ENCODE peak calls at places on chromosomes 3 and 15, in four cellular contexts. L is activated CD4-positive, alpha-beta T cell treated with anti-CD3 and anti-CD28 coated beads, Interleukin-2, amount 10 ng/mL, durations not matched to agents 7 days and 5 days; M is MCF 10A; F is NCI-H2227 treated with DMSO at 0.1 percent for 48 hours. P is an unnamed sample.

GRCh38 chr3:14435175-14436011 is 33.0 kb downstream of the SLC6A6 start:
- DNase-seq in L (no peak), M (no peak), F (no peak), P (no peak)

GRCh38 chr15:68372291-68372811 is 59.6 kb downstream of the ITGA11 start:
- DNase-seq in L (no peak), M (peak), F (no peak), P (peak)

GRCh38 chr3:72340476-72341379 is 507.5 kb downstream of the SHQ1 start:
- DNase-seq in L (no peak), M (no peak), F (no peak), P (no peak)

GRCh38 chr15:40282870-40283614 is at the start of gene ANKRD63:
- DNase-seq in L (no peak), M (no peak), F (no peak), P (no peak)

GRCh38 chr3:172607305-172608121 is 84.3 kb upstream of the TNFSF10 start:
- DNase-seq in L (no peak), M (peak), F (no peak), P (no peak)

GRCh38 chr3:55313701-55314100 is 173.4 kb downstream of the WNT5A start:
- DNase-seq in L (no peak), M (peak), F (no peak), P (no peak)

GRCh38 chr15:44102675-44103254 is 92.3 kb downstream of the FRMD5 start:
- DNase-seq in L (no peak), M (peak), F (no peak), P (no peak)

GRCh38 chr3:73547427-73548036 is 77.2 kb downstream of the PDZRN3 start:
- DNase-seq in L (no peak), M (peak), F (no peak), P (no peak)

GRCh38 chr3:66593978-66594377 is 93.2 kb upstream of the LRIG1 start:
- DNase-seq in L (no peak), M (peak), F (no peak), P (no peak)

GRCh38 chr3:119346076-119346496 is 51.9 kb downstream of the ARHGAP31 start:
- DNase-seq in L (no peak), M (no peak), F (no peak), P (no peak)

GRCh38 chr15:31467361-31467760 is 140.7 kb downstream of the KLF13 start:
- DNase-seq in L (no peak), M (no peak), F (no peak), P (no peak)

GRCh38 chr3:88005066-88005465 is 53.7 kb downstream of the CGGBP1 start:
- DNase-seq in L (no peak), M (peak), F (peak), P (no peak)

GRCh38 chr3:69567026-69567767 is 172.1 kb upstream of the MITF start:
- DNase-seq in L (no peak), M (peak), F (no peak), P (no peak)

GRCh38 chr3:46719044-46719565 is 1.4 kb upstream of the PRSS50 start:
- DNase-seq in L (no peak), M (no peak), F (no peak), P (peak)

GRCh38 chr3:20353286-20353685 is 167.3 kb upstream of the SGO1 start:
- DNase-seq in L (no peak), M (no peak), F (no peak), P (no peak)

GRCh38 chr15:39868396-39868795 is 51.7 kb downstream of the GPR176 start:
- DNase-seq in L (no peak), M (no peak), F (no peak), P (no peak)

GRCh38 chr3:40073310-40074007 is 236.0 kb upstream of the EIF1B start:
- DNase-seq in L (no peak), M (no peak), F (no peak), P (no peak)

GRCh38 chr3:14428087-14429067 is 26.0 kb downstream of the SLC6A6 start:
- DNase-seq in L (no peak), M (no peak), F (no peak), P (no peak)

GRCh38 chr15:76625267-76625666 is 279.9 kb downstream of the SCAPER start:
- DNase-seq in L (no peak), M (no peak), F (no peak), P (no peak)

GRCh38 chr3:67647390-67647878 is 7.0 kb downstream of the SUCLG2 start:
- DNase-seq in L (no peak), M (peak), F (no peak), P (no peak)

GRCh38 chr3:4904801-4905695 is 74.2 kb upstream of the BHLHE40 start:
- DNase-seq in L (no peak), M (peak), F (no peak), P (no peak)

GRCh38 chr3:71438904-71439303 is 144.6 kb downstream of the FOXP1 start:
- DNase-seq in L (no peak), M (no peak), F (no peak), P (no peak)

GRCh38 chr15:29671308-29671981 is 150.8 kb downstream of the TJP1 start:
- DNase-seq in L (no peak), M (peak), F (no peak), P (no peak)

GRCh38 chr3:135148431-135148830 is 353.4 kb downstream of the EPHB1 start:
- DNase-seq in L (no peak), M (no peak), F (no peak), P (no peak)

GRCh38 chr15:42863572-42864239 is 56.9 kb downstream of the TTBK2 start:
- DNase-seq in L (no peak), M (peak), F (no peak), P (no peak)

GRCh38 chr3:123343296-123344174 is 105.4 kb downstream of the ADCY5 start:
- DNase-seq in L (no peak), M (no peak), F (no peak), P (no peak)

GRCh38 chr3:167148121-167148520 is 232.0 kb downstream of the ZBBX start:
- DNase-seq in L (no peak), M (peak), F (no peak), P (no peak)

GRCh38 chr15:62394079-62394478 is 229.0 kb upstream of the C2CD4B start:
- DNase-seq in L (no peak), M (no peak), F (no peak), P (no peak)

GRCh38 chr3:48151807-48152427 is 36.3 kb downstream of the CDC25A start:
- DNase-seq in L (no peak), M (no peak), F (no peak), P (no peak)

GRCh38 chr15:40844543-40844981 is 714 bp downstream of the SPINT1 start:
- DNase-seq in L (peak), M (peak), F (no peak), P (no peak)

P was measured in type B pancreatic cell.